ENCODE peak calls at places on chromosome 7, in eight cellular contexts. U is HepG2, F is PC-9, A is H9, B is hepatocyte, I is K562, Z is astrocyte, K is keratinocyte. L is an unnamed sample.

GRCh38 chr7:24713039-24713793 is 44.0 kb downstream of the GSDME start:
- DNase-seq in F (no peak), K (no peak), B (no peak), U (no peak), A (no peak), I (no peak), Z (no peak), L (no peak)

GRCh38 chr7:143454091-143454729 is 11.0 kb downstream of the TAS2R60 start:
- DNase-seq in I (no peak), A (no peak), F (no peak), U (no peak), K (no peak), Z (no peak), B (no peak), L (no peak)

GRCh38 chr7:119931230-119931824 is 341.6 kb upstream of the KCND2 start:
- DNase-seq in F (no peak), B (no peak), K (no peak), A (no peak), U (no peak), I (peak; percentile 56), Z (peak; percentile 37), L (no peak)

GRCh38 chr7:67937717-67938191 is 941.1 kb downstream of the TYW1 start:
- DNase-seq in F (no peak), Z (peak; percentile 98), I (no peak), A (no peak), B (peak; percentile 60), K (peak; percentile 88), U (no peak), L (peak; percentile 1)

GRCh38 chr7:54541941-54542618 is at the start of gene VSTM2A:
- DNase-seq in K (no peak), A (peak; percentile 75), F (no peak), U (no peak), B (peak; percentile 66), I (no peak), Z (no peak), L (no peak)

GRCh38 chr7:102232686-102233286 is 53.9 kb upstream of the SH2B2 start:
- DNase-seq in K (no peak), F (no peak), Z (no peak), B (no peak), I (no peak), A (no peak), U (no peak), L (no peak)

GRCh38 chr7:140033036-140033435 is 29.7 kb downstream of the PARP12 start:
- DNase-seq in K (peak; percentile 32), F (no peak), A (no peak), I (no peak), Z (peak; percentile 69), U (no peak), B (no peak), L (peak; percentile 71)

GRCh38 chr7:139691253-139691781 is 86.5 kb downstream of the HIPK2 start:
- DNase-seq in U (no peak), Z (no peak), F (no peak), I (no peak), B (peak; percentile 28), K (no peak), A (no peak), L (no peak)

GRCh38 chr7:135991322-135991721 is 14.2 kb upstream of the MTPN start:
- DNase-seq in K (no peak), U (no peak), I (no peak), F (peak; percentile 28), Z (no peak), A (no peak), B (no peak), L (peak; percentile 55)

GRCh38 chr7:104642551-104642950 is 314.1 kb downstream of the LHFPL3 start:
- DNase-seq in A (no peak), F (no peak), I (no peak), U (no peak), B (no peak), K (no peak), Z (no peak), L (no peak)

GRCh38 chr7:116953372-116953726 is at the start of gene ST7:
- DNase-seq in U (peak; percentile 50), K (no peak), F (peak; percentile 77), I (no peak), Z (peak; percentile 60), A (peak; percentile 61), B (peak; percentile 82), L (peak; percentile 68)

GRCh38 chr7:87339373-87339897 is 6.0 kb upstream of the CROT start:
- DNase-seq in B (no peak), I (no peak), A (no peak), K (no peak), F (no peak), U (no peak), Z (no peak), L (no peak)

GRCh38 chr7:12594122-12594897 is 23.8 kb downstream of the SCIN start:
- DNase-seq in K (no peak), B (no peak), Z (no peak), I (no peak), A (no peak), U (no peak), F (no peak), L (peak; percentile 18)

GRCh38 chr7:141045126-141045841 is 28.6 kb upstream of the TMEM178B start:
- DNase-seq in A (no peak), I (no peak), K (no peak), Z (no peak), F (no peak), U (no peak), B (no peak), L (no peak)

GRCh38 chr7:50088463-50089129 is 4.5 kb downstream of the ZPBP start:
- DNase-seq in Z (no peak), F (no peak), U (no peak), I (no peak), K (no peak), B (no peak), A (no peak), L (peak; percentile 12)

GRCh38 chr7:25968205-25968993 is 183.6 kb upstream of the NFE2L3 start:
- DNase-seq in U (no peak), A (no peak), B (no peak), K (no peak), I (no peak), F (no peak), Z (no peak), L (no peak)

GRCh38 chr7:100835903-100836811 is 8.8 kb upstream of the EPHB4 start:
- DNase-seq in F (peak; percentile 89), K (no peak), B (peak; percentile 89), Z (no peak), U (no peak), I (no peak), A (peak; percentile 97), L (no peak)

DNA sequence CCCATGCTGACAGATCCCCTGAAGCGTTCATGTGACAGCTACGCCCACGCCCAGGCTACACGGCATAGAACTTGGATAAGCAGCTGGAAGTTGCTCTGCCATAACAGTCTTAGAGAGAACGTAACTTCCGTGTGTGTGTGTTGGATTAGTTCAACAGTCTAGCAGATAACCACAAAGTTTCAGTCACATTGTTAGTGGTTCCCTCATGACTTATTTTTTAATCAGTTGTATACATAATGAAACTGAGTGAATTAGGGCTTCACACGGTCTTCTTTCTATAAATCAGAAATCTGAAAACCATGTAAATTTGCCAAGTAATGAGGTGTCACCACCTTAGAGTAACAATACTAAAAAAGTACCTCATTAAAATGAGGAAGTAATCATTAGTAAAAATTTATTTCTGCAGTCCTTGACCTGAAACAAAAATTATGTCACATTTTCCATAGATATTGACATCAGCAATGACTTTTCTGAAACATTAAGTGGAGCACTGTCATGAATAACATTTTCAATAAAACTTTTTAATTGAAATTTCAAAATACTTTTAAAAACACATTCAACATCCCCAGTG is 21.7 kb upstream of the MACC1 start:
- DNase-seq in F (no peak), B (no peak), A (no peak), U (no peak), Z (peak; percentile 73), I (peak; percentile 66), K (no peak), L (no peak)
- H2AFZ ChIP-seq in F (no peak overlapping the region), B (no peak overlapping the region), A (no peak overlapping the region), U (no peak overlapping the region), Z (peak overlapping the region; percentile 12), I (peak overlapping the region; percentile 87), K (peak overlapping the region; percentile 53), L (no peak overlapping the region)

GRCh38 chr7:77697535-77697831 is 1.2 kb downstream of the RSBN1L start:
- DNase-seq in B (no peak), I (peak; percentile 52), K (no peak), Z (no peak), F (no peak), A (no peak), U (no peak), L (no peak)
- H2AFZ ChIP-seq in B (peak overlapping the region; percentile 86), I (peak overlapping the region; percentile 97), K (peak overlapping the region; percentile 69), Z (peak overlapping the region; percentile 28), F (peak overlapping the region; percentile 98), A (no peak overlapping the region), U (no peak overlapping the region), L (peak overlapping the region; percentile 99)

DNA sequence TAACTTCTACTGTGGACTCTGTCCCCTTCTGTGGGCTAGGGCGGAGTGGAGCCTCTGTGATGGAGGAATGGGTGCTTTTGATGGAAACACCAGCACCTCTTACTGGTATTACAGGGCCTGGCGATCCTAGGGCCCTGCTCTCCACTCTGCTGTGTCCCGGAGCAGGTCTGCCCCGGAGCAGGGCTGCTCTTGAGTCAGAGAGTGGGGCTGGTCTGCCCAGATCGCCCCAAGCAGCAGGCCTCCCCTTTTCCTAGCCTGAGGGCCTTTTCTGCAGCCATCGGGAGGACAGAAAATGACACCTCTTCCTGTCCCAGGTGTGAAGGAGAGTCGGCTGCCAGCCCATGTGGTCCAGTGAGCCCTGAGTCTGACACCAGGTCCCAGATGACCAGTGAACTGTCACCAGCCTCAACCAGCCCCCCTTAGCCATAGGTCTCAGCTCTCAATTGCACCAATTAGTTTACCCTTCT is 1.4 kb downstream of the ZNF282 start:
- DNase-seq in U (peak; percentile 27), Z (no peak), F (peak; percentile 56), I (peak; percentile 52), K (no peak), B (peak; percentile 39), A (no peak), L (peak; percentile 34)
- H2AFZ ChIP-seq in U (no peak overlapping the region), Z (no peak overlapping the region), F (peak overlapping the region; percentile 74), I (peak overlapping the region; percentile 63), K (no peak overlapping the region), B (no peak overlapping the region), A (no peak overlapping the region), L (no peak overlapping the region)

DNA sequence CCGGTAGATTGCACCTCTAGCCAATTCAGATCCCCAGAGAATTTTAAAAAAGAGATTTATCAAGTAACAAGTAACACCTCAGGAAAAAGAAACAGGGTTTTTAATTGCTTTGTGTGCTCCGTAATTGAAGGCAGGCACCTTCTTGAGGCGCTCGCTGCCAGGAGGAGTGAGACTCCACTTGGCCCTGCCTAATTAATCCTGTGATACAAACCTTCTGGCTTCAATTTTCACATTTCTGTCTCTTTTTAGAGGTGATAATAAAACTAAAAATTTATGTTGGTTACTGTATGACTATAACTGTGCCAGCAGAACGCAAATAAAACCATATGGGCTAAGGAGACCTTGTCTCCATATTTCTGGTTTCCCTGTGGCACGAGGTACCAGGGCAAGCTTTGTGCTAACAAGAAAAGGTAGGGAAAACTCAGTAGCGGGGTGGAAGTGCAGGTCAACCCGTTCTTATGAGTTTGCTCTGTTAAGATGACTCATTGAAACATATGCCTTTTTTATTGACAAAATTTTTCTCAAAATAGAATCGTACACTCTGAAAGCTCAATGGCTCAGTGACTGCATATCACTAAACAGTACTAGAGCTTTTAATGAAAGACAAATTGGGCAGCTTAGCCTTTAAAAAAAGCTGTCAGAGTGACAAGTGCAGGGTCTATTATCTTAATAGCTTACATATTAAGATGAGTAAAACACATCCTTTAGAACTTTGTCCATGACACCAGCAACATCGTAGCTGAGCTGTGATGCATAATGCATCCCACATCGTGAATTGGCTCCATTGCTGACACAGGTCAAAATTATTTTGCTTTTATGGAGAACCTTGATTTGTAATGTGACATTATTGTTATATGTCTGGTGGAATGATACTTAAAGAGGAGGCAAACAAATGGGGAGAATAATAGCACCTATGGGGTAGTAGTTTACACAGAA is 264.6 kb downstream of the ETV1 start:
- DNase-seq in A (no peak), F (no peak), K (no peak), I (no peak), U (no peak), Z (no peak), B (no peak), L (peak; percentile 65)
- H2AFZ ChIP-seq in A (no peak overlapping the region), F (peak overlapping the region; percentile 53), K (no peak overlapping the region), I (no peak overlapping the region), U (no peak overlapping the region), Z (no peak overlapping the region), B (no peak overlapping the region), L (peak overlapping the region; percentile 53)

L was measured in PC-3.